ENCODE peak calls at places on chromosomes 1 and 21, in four cellular contexts. E is GM12878, N is HepG2, X is K562. B is an unnamed sample.

GRCh38 chr1:63701187-63701586 is 72.6 kb upstream of the ROR1 start:
- DNase-seq in X (no peak), E (no peak), N (no peak), B (no peak)

GRCh38 chr21:45455321-45456013 is 50.5 kb downstream of the COL18A1 start:
- DNase-seq in X (no peak), N (no peak), E (no peak), B (no peak)

GRCh38 chr1:89698624-89699023 is 65.7 kb downstream of the LRRC8C start:
- DNase-seq in E (no peak), X (no peak), N (no peak), B (no peak)

GRCh38 chr1:226419284-226419683 is 11.4 kb upstream of the PARP1 start:
- DNase-seq in E (no peak), N (no peak), X (no peak), B (no peak)

GRCh38 chr1:221602866-221603265 is 139.0 kb downstream of the DUSP10 start:
- DNase-seq in X (no peak), N (no peak), E (no peak), B (no peak)

GRCh38 chr1:111474521-111474920 is 737 bp downstream of the C1orf162 start:
- DNase-seq in N (no peak), X (no peak), E (no peak), B (no peak)

GRCh38 chr1:2382621-2383361 is 8.6 kb downstream of the MORN1 start:
- DNase-seq in X (peak; percentile 73), N (peak; percentile 36), E (no peak), B (peak; percentile 62)

GRCh38 chr1:29812397-29813135 is 576.2 kb downstream of the PTPRU start:
- DNase-seq in N (no peak), X (no peak), E (no peak), B (no peak)

GRCh38 chr1:150365945-150366344 is 2.0 kb downstream of the RPRD2 start:
- DNase-seq in N (no peak), E (no peak), X (no peak), B (no peak)

GRCh38 chr1:24149854-24150227 is 6.9 kb upstream of the IL22RA1 start:
- DNase-seq in N (no peak), E (no peak), X (peak; percentile 79), B (no peak)

GRCh38 chr1:113021430-113022085 is 51.4 kb upstream of the LRIG2 start:
- DNase-seq in N (peak; percentile 74), E (no peak), X (peak; percentile 31), B (no peak)

GRCh38 chr1:42886800-42887199 is 40.4 kb downstream of the ZNF691 start:
- DNase-seq in X (no peak), N (no peak), E (no peak), B (no peak)

GRCh38 chr1:1259948-1260614 is 13.6 kb upstream of the C1QTNF12 start:
- DNase-seq in X (no peak), E (no peak), N (no peak), B (no peak)

GRCh38 chr21:41993744-41994143 is 16.4 kb downstream of the ZBTB21 start:
- DNase-seq in X (no peak), N (no peak), E (no peak), B (no peak)
- TF ChIP-seq BHLHE40 in X (no peak), N (no peak), E (no peak), B (no peak)

DNA sequence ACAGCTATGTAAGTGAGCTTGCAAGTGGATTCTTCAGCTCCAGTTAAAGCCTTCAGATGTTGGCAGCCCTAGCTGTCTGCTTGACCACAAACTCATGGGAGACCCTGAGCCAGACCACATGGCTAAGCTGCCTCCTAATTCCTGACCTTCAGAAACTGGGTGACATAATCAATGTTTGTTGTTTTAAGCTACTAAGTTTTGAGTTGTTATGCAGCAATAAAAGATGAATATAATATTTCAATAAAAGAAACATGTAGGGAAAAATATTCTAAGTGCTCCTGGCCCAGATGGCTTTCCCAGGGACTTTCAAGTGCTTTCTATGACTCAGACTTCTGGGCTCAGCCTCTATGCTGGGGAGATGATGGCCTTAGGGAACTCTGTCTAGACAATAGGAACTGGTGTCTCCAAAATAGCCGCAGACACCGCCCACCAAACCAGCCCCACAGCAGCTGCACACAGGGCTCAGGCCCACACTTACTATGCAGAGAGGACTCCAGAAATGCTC is 20.3 kb upstream of the AZIN2 start:
- DNase-seq in N (no peak), X (no peak), E (no peak), B (no peak)
- TF ChIP-seq SP1 in N (no peak), X (no peak), E (no peak), B (no peak)

GRCh38 chr1:193479187-193479586 is 292.8 kb upstream of the B3GALT2 start:
- DNase-seq in E (peak; percentile 81), X (no peak), N (no peak), B (no peak)
- TF ChIP-seq BHLHE40 in E (peak; percentile 74), X (no peak), N (no peak), B (no peak)

GRCh38 chr1:200923607-200924006 is 28.9 kb downstream of the INAVA start:
- DNase-seq in E (no peak), N (peak; percentile 69), X (no peak), B (no peak)

GRCh38 chr1:200919386-200919785 is 24.7 kb downstream of the INAVA start:
- DNase-seq in X (no peak), N (no peak), E (no peak), B (no peak)

GRCh38 chr1:200921571-200922110 is 26.9 kb downstream of the INAVA start:
- DNase-seq in N (no peak), E (no peak), X (no peak), B (no peak)

GRCh38 chr1:200925821-200926220 is 31.1 kb downstream of the INAVA start:
- DNase-seq in N (no peak), E (no peak), X (no peak), B (no peak)

DNA sequence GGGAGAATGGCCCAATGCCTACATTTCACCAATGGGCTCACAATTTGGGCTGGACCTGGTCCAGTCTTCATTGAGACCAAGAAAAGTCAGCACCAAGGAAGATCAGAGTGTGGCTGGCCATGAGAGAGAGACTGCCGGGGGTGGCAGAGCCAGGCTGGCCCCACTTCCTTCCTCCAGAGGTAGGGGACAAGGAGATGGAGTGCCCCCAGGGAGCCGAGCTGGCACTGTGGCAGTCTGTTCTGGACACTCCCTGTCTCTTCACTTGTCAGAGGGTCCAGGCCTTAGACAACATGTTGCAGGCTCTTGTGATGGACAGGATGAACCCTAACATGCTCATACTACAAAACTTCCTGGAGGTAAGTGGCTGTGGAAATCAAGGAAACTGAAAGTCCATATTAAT is 27.7 kb downstream of the INAVA start:
- DNase-seq in X (no peak), N (no peak), E (no peak), B (no peak)
- TF ChIP-seq SP1 in X (no peak), N (no peak), E (no peak), B (no peak)

DNA sequence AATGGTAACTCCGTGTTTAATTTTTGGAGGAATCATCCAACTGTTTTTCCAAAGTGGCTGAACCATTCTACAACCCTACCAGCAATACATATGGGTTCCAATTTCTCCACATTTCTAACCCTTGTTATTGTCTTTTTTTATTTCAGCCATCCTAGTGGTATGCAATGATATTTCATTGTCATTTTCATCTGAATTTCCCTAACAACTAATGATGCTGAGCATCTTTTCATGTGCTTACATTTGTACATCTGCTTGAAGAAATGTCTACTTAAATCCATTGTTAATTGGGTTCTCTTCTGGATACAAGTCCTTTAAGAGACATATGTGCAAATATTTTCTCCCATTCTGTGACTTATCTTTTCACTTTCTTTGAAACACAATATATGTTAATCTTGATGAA is 43.3 kb downstream of the EPRS1 start:
- DNase-seq in N (no peak), X (no peak), E (no peak), B (no peak)
- TF ChIP-seq BHLHE40 in N (no peak), X (no peak), E (no peak), B (no peak)

GRCh38 chr1:193763313-193763712 is 576.9 kb upstream of the B3GALT2 start:
- DNase-seq in N (no peak), E (no peak), X (no peak), B (no peak)
- TF ChIP-seq SP1 in N (no peak), E (no peak), X (no peak), B (no peak)